ENCODE peak calls at places on chromosomes 3 and 15, in four cellular contexts. U is GM12878, S is endothelial cell of umbilical vein, P is K562. M is an unnamed sample.

GRCh38 chr3:36244728-36245127 is 135.6 kb upstream of the STAC start:
- DNase-seq in U (no peak), S (no peak), P (no peak), M (no peak)

GRCh38 chr3:151468284-151468917 is 7.5 kb upstream of the IGSF10 start:
- DNase-seq in U (no peak), S (peak; percentile 62), P (peak; percentile 68), M (peak; percentile 62)

GRCh38 chr15:33679065-33679464 is 289.2 kb upstream of the CHRM5 start:
- DNase-seq in U (no peak), S (no peak), P (no peak), M (no peak)

GRCh38 chr15:40343512-40343911 is 2.8 kb upstream of the CCDC9B start:
- DNase-seq in U (no peak), S (peak; percentile 93), P (no peak), M (peak; percentile 98)

GRCh38 chr15:100167884-100168375 is 173.8 kb downstream of the ADAMTS17 start:
- DNase-seq in U (no peak), S (no peak), P (no peak), M (no peak)

GRCh38 chr3:150365132-150365604 is 42.9 kb upstream of the TSC22D2 start:
- DNase-seq in U (peak; percentile 53), S (no peak), P (peak; percentile 39), M (peak; percentile 84)

GRCh38 chr15:78637776-78638435 is 3.1 kb downstream of the CHRNB4 start:
- DNase-seq in U (no peak), S (no peak), P (no peak), M (no peak)

GRCh38 chr15:56640127-56640526 is 93.2 kb downstream of the ZNF280D start:
- DNase-seq in U (no peak), S (no peak), P (no peak), M (no peak)

DNA sequence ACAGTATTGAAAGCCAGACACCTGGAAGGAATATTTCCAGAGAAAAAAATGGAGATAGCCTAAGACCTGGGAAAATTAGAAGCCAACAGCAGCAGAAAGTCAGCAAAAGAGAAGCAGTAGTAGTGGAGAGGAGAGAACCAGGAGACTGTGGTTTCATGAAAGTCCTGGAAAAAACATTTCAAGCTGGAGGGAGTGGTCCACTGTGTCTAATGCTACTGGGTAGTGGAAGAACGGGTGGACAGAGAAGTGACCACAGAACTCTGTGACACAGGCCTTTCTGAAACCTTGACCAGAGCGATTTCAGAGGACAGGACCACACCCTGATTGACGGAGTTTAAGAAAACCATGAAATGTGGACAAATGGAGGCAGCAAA is 15.3 kb upstream of the SH3BP5 start:
- DNase-seq in U (no peak), S (no peak), P (peak; percentile 37), M (no peak)
- H3K27ac ChIP-seq in U (peak overlapping the region; percentile 1), S (no peak overlapping the region), P (no peak overlapping the region), M (no peak overlapping the region)

GRCh38 chr3:161270991-161271390 is 49.9 kb downstream of the NMD3 start:
- DNase-seq in U (no peak), S (no peak), P (no peak), M (no peak)
- TF ChIP-seq FOS in U (no peak), S (no peak), P (no peak), M (no peak)

GRCh38 chr15:82044373-82045178 is 1.2 kb downstream of the MEX3B start:
- DNase-seq in U (no peak), S (peak; percentile 67), P (no peak), M (peak; percentile 81)
- H3K4me3 ChIP-seq in U (peak overlapping the region; percentile 70), S (peak overlapping the region; percentile 91), P (peak overlapping the region; percentile 93), M (peak overlapping the region; percentile 92)

GRCh38 chr3:48426401-48426909 is 3.4 kb downstream of the PLXNB1 start:
- DNase-seq in U (no peak), S (no peak), P (no peak), M (no peak)
- H3K27ac ChIP-seq in U (no peak overlapping the region), S (no peak overlapping the region), P (no peak overlapping the region), M (no peak overlapping the region)

DNA sequence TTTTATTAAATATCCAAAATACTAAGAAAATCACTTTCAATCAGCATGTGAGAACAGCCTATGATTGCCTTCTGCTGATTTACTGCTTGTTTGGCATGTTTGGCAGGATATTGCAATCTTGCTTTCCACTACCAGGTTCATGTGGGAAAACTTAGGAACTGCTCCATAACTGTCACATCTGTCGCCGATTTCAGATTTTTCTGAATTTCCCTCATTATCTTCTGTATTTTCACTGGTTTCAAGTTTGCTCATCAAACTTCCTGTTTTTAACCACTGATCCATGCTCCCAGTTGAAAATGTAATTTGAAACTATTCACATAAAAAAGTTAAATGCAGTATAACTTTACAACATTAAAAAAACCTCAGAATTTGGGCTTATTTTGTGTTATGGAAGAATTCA is 93.0 kb downstream of the NFKBIZ start:
- DNase-seq in U (no peak), S (no peak), P (no peak), M (no peak)
- TF ChIP-seq FOS in U (no peak), S (no peak), P (no peak), M (no peak)

DNA sequence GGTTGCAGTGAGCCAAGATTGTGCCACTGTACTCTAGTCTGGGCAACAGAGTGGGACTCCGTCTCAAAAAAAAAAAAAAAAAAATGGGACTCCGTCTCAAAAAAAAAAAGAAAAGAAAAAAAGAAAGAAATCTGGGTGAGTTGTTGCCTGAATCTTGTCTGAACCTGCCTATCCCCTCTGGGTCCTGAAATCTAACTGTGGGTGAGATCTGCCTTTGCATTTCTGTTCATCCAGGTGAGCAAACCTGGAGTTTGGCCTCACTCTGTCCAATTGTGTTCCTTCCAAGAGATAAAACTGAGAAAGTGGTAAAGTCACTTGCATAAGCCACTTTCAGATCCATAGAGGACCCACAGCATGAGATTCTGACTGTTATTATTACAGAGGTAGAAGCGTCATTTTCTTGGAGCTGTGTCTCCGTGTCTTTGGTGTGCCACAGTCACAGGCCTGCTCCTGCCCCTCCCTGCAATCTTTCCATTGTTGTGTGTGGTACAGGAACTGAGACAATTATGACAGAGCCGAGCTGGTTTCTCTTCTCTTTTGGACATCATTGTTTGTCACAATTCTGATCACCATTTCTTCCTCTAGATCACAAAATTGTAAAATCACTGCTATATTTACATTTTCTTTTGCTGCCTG is 235.9 kb downstream of the LPP start:
- DNase-seq in U (no peak), S (peak; percentile 50), P (no peak), M (no peak)
- H3K4me3 ChIP-seq in U (no peak overlapping the region), S (no peak overlapping the region), P (no peak overlapping the region), M (no peak overlapping the region)

GRCh38 chr15:73959012-73959581 is 32.8 kb downstream of the LOXL1 start:
- DNase-seq in U (no peak), S (no peak), P (no peak), M (no peak)

GRCh38 chr15:73957276-73957675 is 31.0 kb downstream of the LOXL1 start:
- DNase-seq in U (no peak), S (no peak), P (no peak), M (no peak)

GRCh38 chr15:73955851-73956250 is 29.6 kb downstream of the LOXL1 start:
- DNase-seq in U (no peak), S (no peak), P (no peak), M (no peak)

GRCh38 chr15:73956276-73957086 is 30.2 kb downstream of the LOXL1 start:
- DNase-seq in U (no peak), S (peak; percentile 77), P (no peak), M (peak; percentile 92)

DNA sequence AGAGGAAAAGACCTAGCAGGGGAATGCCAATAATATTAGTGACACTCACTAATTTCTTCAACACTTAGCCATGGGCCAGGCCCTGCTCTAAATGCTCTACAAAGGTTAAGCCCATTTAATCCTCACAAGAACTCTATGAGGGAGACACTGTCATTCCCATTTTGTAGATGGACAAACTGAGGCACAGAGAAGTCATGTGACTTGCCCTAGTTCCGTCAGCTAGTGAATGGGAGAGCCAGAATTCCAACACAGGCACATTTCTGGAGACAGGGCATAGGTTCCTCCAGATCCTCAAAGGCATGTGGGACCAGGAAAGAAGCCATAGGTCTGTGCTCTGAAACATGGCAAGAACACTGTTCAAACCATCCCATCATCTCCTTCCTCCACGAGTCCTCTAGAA is 31.5 kb downstream of the LOXL1 start:
- DNase-seq in U (no peak), S (no peak), P (no peak), M (no peak)
- H3K27ac ChIP-seq in U (no peak overlapping the region), S (no peak overlapping the region), P (no peak overlapping the region), M (no peak overlapping the region)

DNA sequence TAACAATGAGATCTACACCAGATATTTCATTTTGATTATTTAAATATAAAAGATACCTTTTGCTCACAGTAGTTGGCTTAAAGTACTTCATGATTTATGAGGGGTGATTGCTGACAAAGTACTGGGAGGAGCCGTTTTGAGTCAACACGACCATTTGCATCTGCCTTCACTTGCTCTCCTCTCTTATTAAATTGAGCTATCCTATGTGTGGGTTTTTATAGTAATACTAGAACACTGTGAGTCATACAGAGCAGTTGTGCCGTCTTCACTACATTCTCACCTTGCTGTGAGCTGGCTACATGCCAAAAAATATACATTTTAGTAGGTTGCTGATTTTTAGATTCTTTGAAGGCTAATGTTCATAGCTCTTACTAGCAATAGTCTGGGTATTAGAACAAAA is 161.2 kb downstream of the ALCAM start:
- DNase-seq in U (no peak), S (no peak), P (no peak), M (peak; percentile 49)
- TF ChIP-seq FOS in U (no peak), S (no peak), P (no peak), M (no peak)